ENCODE peak calls at places on chromosomes 3 and 15, in four cellular contexts. W, G, B and S are unnamed samples.

GRCh38 chr15:78067328-78068241 is 9.9 kb downstream of the TBC1D2B start:
- DNase-seq in W (no peak), G (peak; percentile 61), B (no peak), S (no peak)

GRCh38 chr3:115876860-115877646 is 253.7 kb downstream of the GAP43 start:
- DNase-seq in W (no peak), G (no peak), B (no peak), S (no peak)

GRCh38 chr3:110773413-110773954 is 298.1 kb upstream of the NECTIN3 start:
- DNase-seq in W (no peak), B (no peak), G (no peak), S (peak; percentile 9)

GRCh38 chr15:69120732-69121131 is 39.7 kb upstream of the GLCE start:
- DNase-seq in B (no peak), G (no peak), W (no peak), S (no peak)

GRCh38 chr15:76337047-76337738 is 620 bp downstream of the ISL2 start:
- DNase-seq in G (no peak), W (no peak), B (no peak), S (peak; percentile 58)

GRCh38 chr3:189655617-189656016 is 24.4 kb downstream of the TP63 start:
- DNase-seq in W (no peak), B (no peak), G (no peak), S (no peak)

GRCh38 chr15:94052711-94053110 is 178.7 kb upstream of the MCTP2 start:
- DNase-seq in G (no peak), W (no peak), B (no peak), S (no peak)

GRCh38 chr15:73114064-73114463 is 61.8 kb downstream of the NEO1 start:
- DNase-seq in G (no peak), W (no peak), B (no peak), S (no peak)

GRCh38 chr15:65869127-65869953 is at the start of gene RAB11A:
- DNase-seq in G (peak; percentile 98), W (peak; percentile 95), B (peak; percentile 86), S (peak; percentile 74)

GRCh38 chr15:45371546-45371945 is 6.8 kb downstream of the GATM start:
- DNase-seq in W (no peak), B (no peak), G (no peak), S (no peak)

GRCh38 chr15:68200016-68200861 is 4.9 kb downstream of the CALML4 start:
- DNase-seq in B (no peak), G (no peak), W (peak; percentile 42), S (no peak)

GRCh38 chr3:36944641-36945270 is at the start of gene TRANK1:
- DNase-seq in B (peak; percentile 61), G (peak; percentile 89), W (peak; percentile 60), S (no peak)

GRCh38 chr3:44892689-44893088 is 18.3 kb downstream of the TGM4 start:
- DNase-seq in G (no peak), W (no peak), B (no peak), S (no peak)

GRCh38 chr15:63583027-63583426 is 14.2 kb upstream of the FBXL22 start:
- DNase-seq in B (no peak), W (no peak), G (no peak), S (no peak)

GRCh38 chr15:31409196-31409595 is 82.6 kb downstream of the KLF13 start:
- DNase-seq in G (no peak), B (no peak), W (no peak), S (no peak)

GRCh38 chr15:92011611-92012367 is 158.3 kb downstream of the SLCO3A1 start:
- DNase-seq in W (no peak), B (no peak), G (no peak), S (peak; percentile 41)

GRCh38 chr3:161239700-161240099 is 18.6 kb downstream of the NMD3 start:
- DNase-seq in B (no peak), G (no peak), W (no peak), S (no peak)

GRCh38 chr15:59997070-59997701 is 6.9 kb upstream of the FOXB1 start:
- DNase-seq in G (no peak), B (peak; percentile 57), W (no peak), S (no peak)

GRCh38 chr3:81419196-81419595 is 342.2 kb downstream of the GBE1 start:
- DNase-seq in B (no peak), G (no peak), W (no peak), S (no peak)

GRCh38 chr3:46673151-46674030 is 20.1 kb downstream of the ALS2CL start:
- DNase-seq in B (no peak), W (no peak), G (peak; percentile 30), S (no peak)

GRCh38 chr3:30440147-30440604 is 166.2 kb upstream of the TGFBR2 start:
- DNase-seq in B (no peak), G (no peak), W (no peak), S (no peak)

GRCh38 chr3:105827101-105827634 is 41.6 kb downstream of the CBLB start:
- DNase-seq in G (no peak), B (no peak), W (no peak), S (no peak)

GRCh38 chr15:35020974-35021373 is 32.9 kb upstream of the ZNF770 start:
- DNase-seq in B (no peak), G (no peak), W (no peak), S (no peak)

GRCh38 chr15:89088605-89089315 is 504 bp downstream of the ABHD2 start:
- DNase-seq in W (peak; percentile 65), B (peak; percentile 18), G (peak; percentile 70), S (no peak)

GRCh38 chr3:182989566-182989965 is 9.2 kb upstream of the DCUN1D1 start:
- DNase-seq in W (no peak), G (no peak), B (no peak), S (no peak)

GRCh38 chr3:138950701-138951100 is 3.7 kb downstream of the FOXL2NB start:
- DNase-seq in B (no peak), G (no peak), W (no peak), S (no peak)

GRCh38 chr15:96047255-96047931 is 283.1 kb upstream of the NR2F2 start:
- DNase-seq in B (no peak), W (no peak), G (no peak), S (no peak)

GRCh38 chr3:107235923-107236315 is 141.3 kb upstream of the CCDC54 start:
- DNase-seq in B (peak; percentile 18), W (no peak), G (peak; percentile 64), S (peak; percentile 64)

GRCh38 chr3:5663604-5664003 is 476.1 kb downstream of the EDEM1 start:
- DNase-seq in B (no peak), W (no peak), G (no peak), S (no peak)

GRCh38 chr3:72673011-72673771 is 175.1 kb downstream of the SHQ1 start:
- DNase-seq in B (no peak), G (no peak), W (no peak), S (no peak)

GRCh38 chr3:45182915-45183881 is 37.0 kb upstream of the CDCP1 start:
- DNase-seq in B (no peak), G (no peak), W (no peak), S (peak; percentile 57)

GRCh38 chr15:100311099-100311751 is 30.6 kb downstream of the ADAMTS17 start:
- DNase-seq in B (no peak), W (peak; percentile 63), G (peak; percentile 81), S (no peak)

GRCh38 chr3:10006048-10006761 is 19.6 kb upstream of the EMC3 start:
- DNase-seq in W (no peak), B (no peak), G (peak; percentile 57), S (no peak)

GRCh38 chr3:108051005-108051404 is 39.8 kb downstream of the CD47 start:
- DNase-seq in B (no peak), W (no peak), G (no peak), S (no peak)

GRCh38 chr15:73005032-73005431 is 47.2 kb upstream of the NEO1 start:
- DNase-seq in W (no peak), G (no peak), B (no peak), S (no peak)

GRCh38 chr3:157606392-157607197 is 103.4 kb upstream of the VEPH1 start:
- DNase-seq in B (peak; percentile 16), G (peak; percentile 70), W (peak; percentile 28), S (peak; percentile 71)

GRCh38 chr15:32029862-32030781 is at the start of gene CHRNA7:
- DNase-seq in G (peak; percentile 71), B (peak; percentile 42), W (peak; percentile 73), S (peak; percentile 15)

GRCh38 chr3:146505496-146505895 is 36.1 kb upstream of the PLSCR2 start:
- DNase-seq in W (no peak), G (no peak), B (no peak), S (no peak)

GRCh38 chr3:66413151-66413751 is 87.6 kb downstream of the LRIG1 start:
- DNase-seq in B (no peak), G (no peak), W (no peak), S (peak; percentile 80)
- TF ChIP-seq POLR2A in B (no peak), G (no peak), W (no peak), S (no peak)

DNA sequence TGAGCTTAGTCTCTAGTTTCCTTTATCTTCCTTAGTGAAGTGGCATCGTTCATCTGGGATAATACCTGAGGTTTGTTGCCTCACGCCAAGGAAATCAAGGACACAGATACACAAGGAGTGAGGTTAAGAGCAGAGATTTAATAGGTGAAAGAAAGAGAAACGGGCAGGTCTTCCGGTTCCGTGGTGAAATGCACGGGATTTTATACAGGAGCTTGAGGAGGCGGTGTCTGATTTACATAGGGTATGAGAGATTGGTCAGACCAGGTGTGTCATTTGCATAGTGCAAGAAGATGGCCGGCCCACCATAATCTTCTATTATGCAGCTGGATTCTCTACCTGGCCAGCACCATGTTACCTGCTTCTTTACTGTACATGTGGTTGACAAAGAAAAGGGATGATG is 17.2 kb downstream of the ARRDC4 start:
- DNase-seq in B (no peak), W (no peak), G (no peak), S (no peak)
- TF ChIP-seq POLR2A in B (no peak), W (no peak), G (no peak), S (no peak)

GRCh38 chr3:164521644-164522043 is 556.7 kb downstream of the SI start:
- DNase-seq in G (no peak), B (no peak), W (no peak), S (no peak)
- TF ChIP-seq POLR2A in G (no peak), B (no peak), W (no peak), S (no peak)

GRCh38 chr3:14691239-14691638 is 16.3 kb downstream of the C3orf20 start:
- DNase-seq in B (no peak), G (no peak), W (no peak), S (no peak)
- TF ChIP-seq POLR2A in B (no peak), G (no peak), W (no peak), S (no peak)

GRCh38 chr3:191391873-191392808 is 61.8 kb upstream of the UTS2B start:
- DNase-seq in B (no peak), W (no peak), G (no peak), S (no peak)
- TF ChIP-seq POLR2A in B (no peak), W (no peak), G (no peak), S (no peak)

GRCh38 chr15:101446527-101447167 is 42.9 kb downstream of the PCSK6 start:
- DNase-seq in G (peak; percentile 57), B (no peak), W (no peak), S (no peak)
- TF ChIP-seq POLR2A in G (no peak), B (no peak), W (no peak), S (no peak)

DNA sequence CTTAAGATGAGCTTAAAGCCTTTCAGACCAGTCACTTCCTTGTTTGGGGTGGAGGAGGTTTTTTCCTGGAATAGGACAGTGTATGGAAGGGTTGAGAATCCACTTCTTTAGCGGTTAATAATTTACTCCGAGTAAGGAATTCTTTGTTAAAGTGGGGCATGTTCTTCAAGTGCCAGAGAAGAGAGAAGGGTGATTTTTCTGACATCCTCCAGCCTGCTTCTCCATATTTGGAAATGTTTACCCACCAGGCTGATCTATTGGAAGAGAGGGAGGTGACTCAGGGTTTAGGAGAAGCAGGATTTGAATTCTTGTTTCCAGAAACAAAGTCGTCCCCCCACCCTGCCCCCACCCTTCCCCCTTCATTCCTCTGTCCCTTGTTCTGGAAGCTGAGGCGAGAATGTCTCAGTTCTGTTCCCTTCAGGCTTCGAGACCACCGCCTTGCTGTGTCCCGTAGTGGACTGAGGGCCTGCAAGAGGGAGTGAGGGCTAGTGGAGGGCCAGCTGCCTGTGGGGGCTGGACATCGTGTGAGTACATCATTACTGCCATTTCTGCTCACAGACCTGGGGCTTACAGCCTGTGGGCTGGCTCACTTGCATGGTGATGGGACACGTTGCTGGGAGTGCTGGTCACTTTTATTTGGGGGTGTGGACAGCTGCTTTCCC is 58.5 kb downstream of the LPP start:
- DNase-seq in B (no peak), W (no peak), G (peak; percentile 83), S (no peak)
- TF ChIP-seq POLR2A in B (no peak), W (no peak), G (peak; percentile 32), S (no peak)